ENCODE peak calls at places on chromosome 17, in nine cellular contexts. R is left colon; W is pancreas; T is left cardiac atrium; X is Right ventricle myocardium inferior; N is Panc1; F is stimulated activated naive CD8-positive, alpha-beta T cell treated with anti-CD3 and anti-CD28 coated beads, Interleukin-15, Interleukin-2, amounts not matched to agents 100 U/mL and 50 U/mL, for 24 hours; C is A549; Q is activated naive CD8-positive, alpha-beta T cell treated with anti-CD3 and anti-CD28 coated beads, Interleukin-2, amount 50 U/mL, for 24 hours. Z is an unnamed sample.

GRCh38 chr17:83076930-83077329 is 2.5 kb upstream of the METRNL start:
- ATAC-seq in R (no peak), W (no peak), T (no peak), X (no peak), N (peak; percentile 51), F (no peak), C (peak; percentile 66), Q (no peak), Z (no peak)

GRCh38 chr17:12927541-12928425 is 90.0 kb downstream of the ELAC2 start:
- ATAC-seq in R (no peak), W (no peak), T (peak; percentile 77), X (peak; percentile 69), N (no peak), F (no peak), C (no peak), Q (no peak), Z (peak; percentile 34)

GRCh38 chr17:64688481-64688880 is 26.4 kb upstream of the SMURF2 start:
- ATAC-seq in R (no peak), W (no peak), T (no peak), X (no peak), N (no peak), F (no peak), C (no peak), Q (no peak), Z (no peak)

GRCh38 chr17:74761931-74762330 is 13.5 kb downstream of the NHERF1 start:
- ATAC-seq in R (no peak), W (no peak), T (no peak), X (no peak), N (no peak), F (no peak), C (no peak), Q (no peak), Z (no peak)

GRCh38 chr17:63780507-63780906 is 6.5 kb downstream of the DDX42 start:
- ATAC-seq in R (no peak), W (peak; percentile 91), T (no peak), X (no peak), N (peak; percentile 62), F (no peak), C (peak; percentile 51), Q (no peak), Z (no peak)

GRCh38 chr17:79160980-79161621 is 86.5 kb downstream of the ENGASE start:
- ATAC-seq in R (peak; percentile 47), W (no peak), T (no peak), X (no peak), N (no peak), F (peak; percentile 45), C (no peak), Q (peak; percentile 47), Z (no peak)

GRCh38 chr17:80284631-80285030 is 24.0 kb downstream of the RNF213 start:
- ATAC-seq in R (no peak), W (no peak), T (no peak), X (no peak), N (no peak), F (no peak), C (peak; percentile 49), Q (no peak), Z (no peak)

GRCh38 chr17:66492500-66493123 is 190.2 kb downstream of the PRKCA start:
- ATAC-seq in R (no peak), W (peak; percentile 28), T (peak; percentile 31), X (no peak), N (peak; percentile 43), F (no peak), C (peak; percentile 46), Q (no peak), Z (no peak)

GRCh38 chr17:59764292-59764741 is 56.9 kb downstream of the VMP1 start:
- ATAC-seq in R (no peak), W (peak; percentile 10), T (no peak), X (no peak), N (no peak), F (peak; percentile 48), C (no peak), Q (peak; percentile 42), Z (no peak)

GRCh38 chr17:33682622-33683021 is 389.5 kb upstream of the ASIC2 start:
- ATAC-seq in R (no peak), W (no peak), T (peak; percentile 23), X (no peak), N (no peak), F (no peak), C (no peak), Q (no peak), Z (no peak)

GRCh38 chr17:48615212-48615962 is at the start of gene HOXB8:
- ATAC-seq in R (no peak), W (no peak), T (no peak), X (no peak), N (no peak), F (no peak), C (no peak), Q (no peak), Z (no peak)

GRCh38 chr17:73324711-73325526 is 13.1 kb upstream of the CDC42EP4 start:
- ATAC-seq in R (no peak), W (no peak), T (no peak), X (no peak), N (no peak), F (no peak), C (no peak), Q (no peak), Z (no peak)